ENCODE peak calls at places on chromosomes 1 and 21, in nine cellular contexts. I is keratinocyte; Y is adipocyte; C is KG1; V is progenitor cell of endocrine pancreas; L is HEK293T; X is stimulated activated CD8-positive, alpha-beta memory T cell treated with anti-CD3 and anti-CD28 coated beads, Interleukin-7, amount 100 ng/mL, for 24 hours; K is activated T-helper 1 cell treated with anti-CD3 and anti-CD28 coated beads, Interleukin-12 subunit alpha, Interleukin-12 subunit beta, Interleukin-2, Interleukin-4 antibody, amounts not matched to agents 30 ng/mL and 10 ng/mL and 1 ng/mL, durations not matched to agents 14 hours and 24 hours and 36 hours; Q is activated CD4-positive, alpha-beta T cell treated with anti-CD3 and anti-CD28 coated beads, Interleukin-2, amount 10 ng/mL, durations not matched to agents 24 days and 14 days. R is an unnamed sample.

GRCh38 chr1:21175670-21176581 is 771 bp downstream of the EIF4G3 start:
- DNase-seq in I (no peak), Y (peak; percentile 63), C (no peak), V (peak; percentile 22), L (no peak), X (no peak), K (peak; percentile 27), Q (peak; percentile 84), R (peak; percentile 36)

GRCh38 chr1:186079084-186079684 is 295.9 kb downstream of the TPR start:
- DNase-seq in I (no peak), Y (no peak), C (no peak), V (no peak), L (no peak), X (no peak), K (no peak), Q (no peak), R (no peak)

GRCh38 chr1:5333326-5333725 is 658.9 kb downstream of the NPHP4 start:
- DNase-seq in I (no peak), Y (no peak), C (no peak), V (no peak), L (no peak), X (no peak), K (no peak), Q (no peak), R (no peak)

GRCh38 chr1:119655160-119655559 is 7.1 kb upstream of the ZNF697 start:
- DNase-seq in I (no peak), Y (peak; percentile 15), C (no peak), V (no peak), L (no peak), X (no peak), K (no peak), Q (no peak), R (peak; percentile 63)

GRCh38 chr1:167627865-167628641 is 2.0 kb upstream of the RCSD1 start:
- DNase-seq in I (no peak), Y (no peak), C (peak; percentile 77), V (no peak), L (no peak), X (peak; percentile 38), K (peak; percentile 82), Q (peak; percentile 95), R (peak; percentile 67)

GRCh38 chr21:45302082-45303061 is 14.7 kb upstream of the POFUT2 start:
- DNase-seq in I (no peak), Y (no peak), C (no peak), V (no peak), L (no peak), X (no peak), K (peak; percentile 39), Q (peak; percentile 87), R (no peak)

GRCh38 chr1:67850151-67850551 is 16.9 kb upstream of the GNG12 start:
- DNase-seq in I (no peak), Y (peak; percentile 74), C (peak; percentile 26), V (no peak), L (peak; percentile 49), X (no peak), K (no peak), Q (peak; percentile 60), R (peak; percentile 61)

GRCh38 chr1:26597629-26598039 is 68.1 kb downstream of the RPS6KA1 start:
- DNase-seq in I (peak; percentile 26), Y (peak; percentile 83), C (peak; percentile 77), V (no peak), L (peak; percentile 47), X (no peak), K (no peak), Q (peak; percentile 70), R (peak; percentile 33)

GRCh38 chr1:21815724-21816311 is 3.8 kb downstream of the LDLRAD2 start:
- DNase-seq in I (no peak), Y (no peak), C (no peak), V (no peak), L (no peak), X (no peak), K (no peak), Q (no peak), R (peak; percentile 3)

GRCh38 chr1:225866061-225866844 is 15.9 kb downstream of the TMEM63A start:
- DNase-seq in I (no peak), Y (no peak), C (peak; percentile 24), V (no peak), L (no peak), X (no peak), K (peak; percentile 55), Q (peak; percentile 89), R (peak; percentile 90)

R was measured in Daoy.